ENCODE peak calls at places on chromosomes 13 and 19, in five cellular contexts. R is Caki2; I is RWPE2; V is NCI-H1436; D is activated CD4-positive, alpha-beta T cell treated with anti-CD3 and anti-CD28 coated beads for 48 hours. U is an unnamed sample.

GRCh38 chr19:41988947-41989346 is 5.1 kb downstream of the ATP1A3 start:
- DNase-seq in I (no peak), R (no peak), V (no peak), D (no peak), U (no peak)

GRCh38 chr19:1259206-1259872 is 9.8 kb upstream of the CIRBP start:
- DNase-seq in R (peak), D (peak), V (no peak), I (no peak), U (peak)

GRCh38 chr13:107211073-107211472 is 643.1 kb upstream of the ARGLU1 start:
- DNase-seq in R (peak), I (no peak), V (peak), D (peak), U (peak)

GRCh38 chr13:79374578-79374977 is 31.5 kb downstream of the RBM26 start:
- DNase-seq in D (no peak), I (no peak), R (no peak), V (no peak), U (no peak)

GRCh38 chr13:36131215-36131930 is at the start of gene DCLK1:
- DNase-seq in I (peak), V (peak), D (no peak), R (peak), U (no peak)

GRCh38 chr19:19817357-19817756 is 4.2 kb downstream of the ZNF506 start:
- DNase-seq in I (no peak), D (peak), V (no peak), R (no peak), U (peak)

GRCh38 chr19:6264077-6264445 is 15.7 kb downstream of the MLLT1 start:
- DNase-seq in R (no peak), V (no peak), D (no peak), I (no peak), U (no peak)

GRCh38 chr13:35716644-35717170 is 240.2 kb upstream of the MAB21L1 start:
- DNase-seq in V (no peak), R (no peak), D (no peak), I (no peak), U (no peak)

GRCh38 chr13:112261924-112262323 is 114.2 kb upstream of the SPACA7 start:
- DNase-seq in R (no peak), D (no peak), V (no peak), I (no peak), U (no peak)

GRCh38 chr19:53057904-53058579 is 13.5 kb downstream of the ERVV-2 start:
- DNase-seq in V (no peak), D (peak), R (no peak), I (peak), U (peak)

U was measured in activated CD8-positive, alpha-beta T cell treated with anti-CD3 and anti-CD28 coated beads for 36 hours.